ENCODE peak calls at places on chromosome 14, in four cellular contexts. G is NB4, U is Peyer's patch, O is uterus. F is an unnamed sample.

GRCh38 chr14:92437729-92438280 is 75.8 kb upstream of the RIN3 start:
- DNase-seq in G (no peak), U (no peak), O (no peak), F (no peak)

GRCh38 chr14:22614240-22614799 is 16.2 kb downstream of the ABHD4 start:
- DNase-seq in G (peak; percentile 35), U (no peak), O (no peak), F (no peak)

GRCh38 chr14:101830271-101830670 is 68.8 kb downstream of the PPP2R5C start:
- DNase-seq in G (no peak), U (no peak), O (no peak), F (no peak)

GRCh38 chr14:80475074-80475473 is 263.8 kb upstream of the DIO2 start:
- DNase-seq in G (no peak), U (no peak), O (no peak), F (no peak)

GRCh38 chr14:95208598-95208997 is 51.3 kb upstream of the DICER1 start:
- DNase-seq in G (no peak), U (no peak), O (no peak), F (no peak)

GRCh38 chr14:61326847-61327246 is 5.5 kb downstream of the PRKCH start:
- DNase-seq in G (no peak), U (no peak), O (peak; percentile 80), F (no peak)

GRCh38 chr14:91755560-91755959 is 23.7 kb upstream of the CATSPERB start:
- DNase-seq in G (no peak), U (no peak), O (no peak), F (no peak)

GRCh38 chr14:85534435-85534834 is 4.5 kb downstream of the FLRT2 start:
- DNase-seq in G (no peak), U (no peak), O (no peak), F (no peak)

GRCh38 chr14:68667313-68667791 is 125.5 kb downstream of the ZFP36L1 start:
- DNase-seq in G (no peak), U (no peak), O (peak; percentile 55), F (no peak)

GRCh38 chr14:104652386-104652785 is 37.0 kb upstream of the INF2 start:
- DNase-seq in G (no peak), U (no peak), O (no peak), F (no peak)

DNA sequence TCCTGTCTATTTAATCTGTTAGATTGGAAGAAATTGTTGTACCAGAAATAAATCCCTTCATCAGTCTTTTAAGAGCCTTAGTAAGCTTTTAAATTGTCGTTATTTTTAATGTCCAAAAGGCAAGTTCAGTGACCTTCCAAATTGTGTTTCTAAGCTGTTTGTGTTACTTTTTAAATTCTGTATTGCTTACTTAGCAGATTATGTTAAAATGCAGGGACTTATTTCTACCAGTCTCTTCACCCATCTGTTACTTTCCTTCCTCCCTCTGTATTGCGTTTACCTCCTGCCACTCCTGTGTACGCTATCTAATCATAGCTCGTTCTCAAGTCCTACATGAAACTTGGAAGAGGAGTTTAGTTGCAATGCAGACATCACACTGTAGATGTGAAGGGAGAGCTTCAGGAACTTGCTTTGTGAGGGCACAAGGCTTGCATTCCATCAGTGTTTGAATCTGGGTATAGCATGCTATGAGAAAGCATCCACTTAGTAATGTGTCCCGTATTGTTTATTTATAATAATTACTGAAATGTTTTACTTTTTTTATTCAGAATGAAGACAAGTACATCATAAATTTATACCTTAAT is 406.5 kb upstream of the RGS6 start:
- DNase-seq in G (no peak), U (no peak), O (no peak), F (no peak)
- TF ChIP-seq POLR2A in G (no peak), U (no peak), O (no peak), F (no peak)

GRCh38 chr14:89030921-89031320 is 206.5 kb downstream of the TTC8 start:
- DNase-seq in G (no peak), U (no peak), O (no peak), F (no peak)

GRCh38 chr14:89027097-89027740 is 202.8 kb downstream of the TTC8 start:
- DNase-seq in G (peak; percentile 51), U (peak; percentile 76), O (peak; percentile 23), F (peak; percentile 69)

GRCh38 chr14:89029961-89030694 is 205.7 kb downstream of the TTC8 start:
- DNase-seq in G (no peak), U (no peak), O (no peak), F (no peak)

GRCh38 chr14:89025581-89026236 is 201.3 kb downstream of the TTC8 start:
- DNase-seq in G (peak; percentile 14), U (no peak), O (peak; percentile 17), F (no peak)

DNA sequence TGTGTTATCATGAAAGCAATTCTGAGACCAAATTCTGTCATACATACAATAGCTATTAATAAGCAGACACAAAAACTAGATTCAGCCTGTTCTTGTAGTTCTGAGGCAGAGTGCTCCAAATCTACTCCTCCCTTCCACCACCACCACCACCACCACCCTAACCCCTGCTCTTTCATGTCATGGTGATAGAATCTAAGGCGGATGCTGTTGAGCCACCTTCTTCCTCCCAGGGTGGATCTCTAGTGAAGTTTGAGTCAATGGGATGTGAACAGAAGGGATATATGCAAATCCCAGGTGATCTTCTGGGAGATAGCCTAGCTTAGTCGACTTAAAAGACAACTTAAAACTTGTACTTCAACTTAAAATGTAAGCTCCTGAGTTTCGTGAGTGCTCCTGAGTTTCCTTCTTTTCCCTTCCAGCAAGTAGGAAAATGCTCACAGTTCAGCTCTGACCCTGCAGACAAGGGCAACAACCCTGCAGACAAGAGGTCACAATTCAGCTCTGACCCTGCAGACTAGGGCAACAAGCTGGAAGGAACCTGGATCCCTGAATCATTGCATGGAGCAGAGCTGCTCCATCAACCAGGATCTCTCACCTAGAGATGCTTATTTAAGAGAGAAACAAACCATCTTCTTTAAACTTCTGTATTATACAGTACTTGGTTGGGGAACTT is 204.1 kb downstream of the TTC8 start:
- DNase-seq in G (no peak), U (no peak), O (no peak), F (no peak)
- TF ChIP-seq POLR2A in G (no peak), U (no peak), O (no peak), F (no peak)

GRCh38 chr14:105855893-105856675 is 329.7 kb downstream of the TMEM121 start:
- DNase-seq in G (no peak), U (peak; percentile 34), O (peak; percentile 2), F (no peak)

GRCh38 chr14:105853089-105853906 is 326.9 kb downstream of the TMEM121 start:
- DNase-seq in G (peak; percentile 61), U (no peak), O (no peak), F (no peak)

GRCh38 chr14:105853907-105854599 is 327.7 kb downstream of the TMEM121 start:
- DNase-seq in G (no peak), U (no peak), O (no peak), F (no peak)

GRCh38 chr14:105855246-105855892 is 329.0 kb downstream of the TMEM121 start:
- DNase-seq in G (no peak), U (peak; percentile 44), O (no peak), F (no peak)

DNA sequence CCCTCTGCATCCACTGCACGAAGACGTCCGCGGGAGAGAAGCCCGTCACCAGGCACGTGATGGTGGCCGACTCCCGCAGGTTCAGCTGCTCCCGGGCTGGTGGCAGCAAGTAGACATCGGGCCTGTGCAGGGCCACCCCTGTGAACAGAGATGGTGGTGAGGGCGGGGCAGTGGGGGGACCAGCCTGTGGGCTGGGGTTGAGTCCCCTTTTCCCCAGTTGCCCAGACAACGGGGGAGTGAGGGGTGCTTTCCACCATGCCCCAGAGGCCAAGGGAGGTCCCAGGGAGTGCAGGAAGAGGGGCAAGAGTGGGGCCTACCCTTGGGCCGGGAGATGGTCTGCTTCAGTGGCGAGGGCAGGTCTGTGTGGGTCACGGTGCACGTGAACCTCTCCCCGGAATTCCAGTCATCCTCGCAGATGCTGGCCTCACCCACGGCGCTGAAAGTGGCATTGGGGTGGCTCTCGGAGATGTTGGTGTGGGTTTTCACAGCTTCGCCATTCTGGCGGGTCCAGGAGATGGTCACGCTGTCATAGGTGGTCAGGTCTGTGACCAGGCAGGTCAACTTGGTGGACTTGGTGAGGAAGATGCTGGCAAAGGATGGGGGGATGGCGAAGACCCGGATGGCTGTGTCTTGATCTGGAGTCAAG is 328.3 kb downstream of the TMEM121 start:
- DNase-seq in G (no peak), U (no peak), O (no peak), F (no peak)
- TF ChIP-seq POLR2A in G (no peak), U (no peak), O (no peak), F (no peak)

DNA sequence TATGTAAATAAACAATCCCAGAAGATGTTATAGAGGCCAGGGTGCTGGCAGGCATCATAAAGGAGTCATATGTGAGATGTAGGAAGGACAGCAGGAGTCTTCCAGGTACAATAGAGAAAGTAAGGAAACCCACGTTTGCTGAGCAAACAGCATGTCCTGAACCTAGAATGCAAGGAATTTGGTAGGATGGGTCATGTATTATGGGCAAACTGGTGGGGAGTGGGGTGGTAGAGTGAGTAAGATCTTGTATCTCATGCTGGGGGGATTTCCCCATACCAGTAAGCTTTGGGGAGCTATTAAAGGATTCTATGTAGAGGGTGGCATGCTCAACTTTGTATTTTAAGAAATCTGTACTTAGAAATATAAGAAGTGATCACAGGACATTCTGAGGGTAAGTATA is 41.0 kb downstream of the CDKL1 start:
- DNase-seq in G (no peak), U (no peak), O (no peak), F (no peak)
- TF ChIP-seq POLR2A in G (no peak), U (no peak), O (no peak), F (no peak)

F was measured in erythroblast.